ENCODE peak calls at places on chromosome X, in eight cellular contexts. D, U, X, Z, J, P, I and Q are unnamed samples. For H3K36me3, the result is how much of the 10 kb centered on the place peaks cover.

GRCh38 chrX:135498236-135498635 is 22.2 kb upstream of the INTS6L start:
- DNase-seq in D (no peak), U (no peak), X (no peak), Z (no peak), J (no peak), P (no peak), I (no peak), Q (no peak)

GRCh38 chrX:154819771-154820341 is 14.6 kb upstream of the MPP1 start:
- DNase-seq in D (no peak), U (no peak), X (no peak), Z (no peak), J (no peak), P (no peak), I (peak), Q (no peak)

GRCh38 chrX:73683236-73683859 is 120.4 kb downstream of the CHIC1 start:
- DNase-seq in D (peak), U (no peak), X (no peak), Z (no peak), J (no peak), P (no peak), I (no peak), Q (no peak)

GRCh38 chrX:97045470-97045869 is 161.8 kb downstream of the RPA4 start:
- DNase-seq in D (no peak), U (no peak), X (no peak), Z (no peak), J (no peak), P (no peak), I (no peak), Q (no peak)

GRCh38 chrX:47283015-47283771 is 50.4 kb downstream of the USP11 start:
- DNase-seq in D (no peak), U (no peak), X (peak), Z (no peak), J (no peak), P (peak), I (no peak), Q (no peak)

GRCh38 chrX:33817266-33817665 is 314.8 kb downstream of the FAM47A start:
- DNase-seq in D (no peak), U (no peak), X (no peak), Z (no peak), J (no peak), P (no peak), I (no peak), Q (no peak)

GRCh38 chrX:11386001-11386523 is 92.8 kb downstream of the AMELX start:
- DNase-seq in D (peak), U (no peak), X (peak), Z (no peak), J (no peak), P (no peak), I (no peak), Q (no peak)

GRCh38 chrX:154021131-154021611 is 1.5 kb upstream of the IRAK1 start:
- DNase-seq in D (no peak), U (peak), X (no peak), Z (no peak), J (no peak), P (no peak), I (no peak), Q (peak)

GRCh38 chrX:13876652-13877051 is 59.8 kb upstream of the GPM6B start:
- DNase-seq in D (peak), U (no peak), X (no peak), Z (no peak), J (no peak), P (no peak), I (no peak), Q (peak)

GRCh38 chrX:118345045-118345400 is 883 bp upstream of the WDR44 start:
- DNase-seq in D (no peak), U (no peak), X (no peak), Z (no peak), J (no peak), P (no peak), I (no peak), Q (no peak)

GRCh38 chrX:150282953-150283352 is 80.2 kb upstream of the MAMLD1 start:
- DNase-seq in D (no peak), U (no peak), X (no peak), Z (no peak), J (no peak), P (no peak), I (no peak), Q (no peak)

GRCh38 chrX:110146521-110146920 is 143.6 kb downstream of the TMEM164 start:
- DNase-seq in D (peak), U (peak), X (peak), Z (no peak), J (peak), P (no peak), I (peak), Q (no peak)

GRCh38 chrX:8632949-8633348 is 99.0 kb downstream of the ANOS1 start:
- DNase-seq in D (no peak), U (no peak), X (no peak), Z (no peak), J (no peak), P (no peak), I (no peak), Q (no peak)

GRCh38 chrX:111492085-111492484 is 19.4 kb upstream of the SERTM2 start:
- DNase-seq in D (no peak), U (no peak), X (no peak), Z (no peak), J (no peak), P (no peak), I (no peak), Q (no peak)

GRCh38 chrX:155048997-155049619 is 21.8 kb downstream of the CMC4 start:
- DNase-seq in D (peak), U (peak), X (peak), Z (no peak), J (peak), P (peak), I (no peak), Q (no peak)

GRCh38 chrX:47475476-47475875 is 7.5 kb downstream of the ZNF41 start:
- DNase-seq in D (no peak), U (no peak), X (no peak), Z (no peak), J (no peak), P (no peak), I (no peak), Q (no peak)

GRCh38 chrX:46198858-46199257 is 346.4 kb downstream of the ZNF674 start:
- DNase-seq in D (peak), U (no peak), X (no peak), Z (no peak), J (no peak), P (no peak), I (no peak), Q (no peak)

GRCh38 chrX:40085714-40086113 is 12.0 kb downstream of the BCOR start:
- DNase-seq in D (no peak), U (peak), X (peak), Z (no peak), J (no peak), P (no peak), I (no peak), Q (no peak)

GRCh38 chrX:94053575-94053974 is 379.6 kb downstream of the FAM133A start:
- DNase-seq in D (peak), U (no peak), X (no peak), Z (no peak), J (no peak), P (no peak), I (no peak), Q (no peak)

GRCh38 chrX:136767104-136767941 is 13.4 kb downstream of the ARHGEF6 start:
- DNase-seq in D (peak), U (peak), X (peak), Z (peak), J (peak), P (peak), I (peak), Q (no peak)

GRCh38 chrX:78123190-78123589 is 16.3 kb downstream of the TAF9B start:
- DNase-seq in D (peak), U (no peak), X (no peak), Z (no peak), J (no peak), P (no peak), I (no peak), Q (peak)

GRCh38 chrX:121579016-121579760 is 531.8 kb downstream of the GLUD2 start:
- DNase-seq in D (peak), U (no peak), X (peak), Z (no peak), J (no peak), P (no peak), I (no peak), Q (no peak)

GRCh38 chrX:22056235-22056634 is 24.1 kb downstream of the PHEX start:
- DNase-seq in D (no peak), U (no peak), X (no peak), Z (no peak), J (no peak), P (no peak), I (no peak), Q (no peak)

GRCh38 chrX:21412029-21412428 is 37.8 kb downstream of the CNKSR2 start:
- DNase-seq in D (peak), U (no peak), X (peak), Z (no peak), J (no peak), P (no peak), I (no peak), Q (no peak)

GRCh38 chrX:38458071-38458470 is 103.3 kb upstream of the TSPAN7 start:
- DNase-seq in D (no peak), U (no peak), X (no peak), Z (no peak), J (no peak), P (no peak), I (no peak), Q (no peak)

GRCh38 chrX:110219920-110220319 is 98.0 kb downstream of the AMMECR1 start:
- DNase-seq in D (peak), U (no peak), X (no peak), Z (no peak), J (no peak), P (no peak), I (no peak), Q (no peak)

GRCh38 chrX:7223271-7223670 is 75.3 kb upstream of the PUDP start:
- DNase-seq in D (no peak), U (no peak), X (no peak), Z (no peak), J (no peak), P (no peak), I (no peak), Q (no peak)

GRCh38 chrX:75291611-75292010 is 17.7 kb downstream of the UPRT start:
- DNase-seq in D (no peak), U (no peak), X (no peak), Z (no peak), J (no peak), P (no peak), I (no peak), Q (no peak)

GRCh38 chrX:100874240-100874798 is at the start of gene NOX1:
- DNase-seq in D (no peak), U (no peak), X (no peak), Z (no peak), J (no peak), P (no peak), I (no peak), Q (no peak)

GRCh38 chrX:70755850-70756249 is 152.7 kb downstream of the TEX11 start:
- DNase-seq in D (no peak), U (peak), X (no peak), Z (no peak), J (no peak), P (no peak), I (no peak), Q (no peak)

GRCh38 chrX:78168065-78168464 is 28.6 kb upstream of the TAF9B start:
- DNase-seq in D (peak), U (no peak), X (no peak), Z (no peak), J (no peak), P (no peak), I (no peak), Q (no peak)

GRCh38 chrX:119755981-119756533 is 2.3 kb upstream of the SOWAHD start:
- DNase-seq in D (no peak), U (no peak), X (no peak), Z (no peak), J (no peak), P (no peak), I (peak), Q (no peak)

GRCh38 chrX:7191681-7192110 is 43.7 kb upstream of the PUDP start:
- DNase-seq in D (peak), U (peak), X (no peak), Z (no peak), J (no peak), P (no peak), I (no peak), Q (no peak)

GRCh38 chrX:119784747-119785446 is 6.5 kb downstream of the RPL39 start:
- DNase-seq in D (peak), U (peak), X (peak), Z (no peak), J (no peak), P (no peak), I (peak), Q (no peak)

GRCh38 chrX:100070334-100070849 is 339.7 kb downstream of the PCDH19 start:
- DNase-seq in D (no peak), U (peak), X (no peak), Z (no peak), J (no peak), P (no peak), I (no peak), Q (no peak)

GRCh38 chrX:67612231-67612630 is 68.4 kb downstream of the AR start:
- DNase-seq in D (no peak), U (no peak), X (no peak), Z (no peak), J (no peak), P (no peak), I (no peak), Q (no peak)

DNA sequence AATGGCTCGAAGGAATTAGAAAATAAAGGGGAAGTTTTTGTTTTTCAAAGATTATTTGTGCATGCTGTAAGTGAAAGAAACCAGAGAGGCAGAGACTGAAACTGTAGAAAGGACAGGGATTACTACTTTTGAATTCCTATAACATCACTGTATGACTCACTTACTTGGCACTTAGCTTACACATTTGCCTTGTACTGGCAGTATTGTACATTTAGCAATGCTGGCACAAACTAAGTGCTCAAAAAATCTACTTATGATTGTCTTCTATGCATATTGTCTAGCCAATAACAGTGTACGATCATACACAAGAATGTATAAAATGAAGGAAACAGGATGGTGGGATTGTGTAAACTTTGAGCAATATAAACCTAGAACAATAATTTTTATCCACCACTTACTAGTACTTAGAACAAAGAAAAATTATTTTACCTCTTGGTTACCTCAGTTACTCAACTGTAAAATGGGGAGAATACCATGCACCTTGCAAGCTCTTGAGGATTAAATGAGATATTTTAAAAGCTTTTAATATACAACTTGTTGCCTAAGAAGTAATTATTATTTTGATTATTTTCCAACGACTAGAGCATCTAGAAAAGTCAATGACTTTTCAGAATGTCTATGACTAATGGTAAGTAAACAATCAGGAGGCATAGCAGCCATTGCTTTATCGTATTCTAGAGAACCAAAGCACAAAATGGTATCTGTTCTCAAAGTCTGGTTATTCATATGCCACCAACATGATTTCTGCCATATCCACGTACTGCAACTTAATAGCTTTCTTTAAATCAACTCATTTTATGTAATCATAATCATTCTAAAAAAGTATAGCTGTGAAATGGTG is 4.7 kb downstream of the FAM120C start:
- DNase-seq in D (peak), U (no peak), X (no peak), Z (no peak), J (no peak), P (no peak), I (no peak), Q (peak)
- H3K4me3 ChIP-seq in D (peak), U (no peak), X (no peak), Z (no peak), J (no peak), P (no peak), I (no peak), Q (no peak)

DNA sequence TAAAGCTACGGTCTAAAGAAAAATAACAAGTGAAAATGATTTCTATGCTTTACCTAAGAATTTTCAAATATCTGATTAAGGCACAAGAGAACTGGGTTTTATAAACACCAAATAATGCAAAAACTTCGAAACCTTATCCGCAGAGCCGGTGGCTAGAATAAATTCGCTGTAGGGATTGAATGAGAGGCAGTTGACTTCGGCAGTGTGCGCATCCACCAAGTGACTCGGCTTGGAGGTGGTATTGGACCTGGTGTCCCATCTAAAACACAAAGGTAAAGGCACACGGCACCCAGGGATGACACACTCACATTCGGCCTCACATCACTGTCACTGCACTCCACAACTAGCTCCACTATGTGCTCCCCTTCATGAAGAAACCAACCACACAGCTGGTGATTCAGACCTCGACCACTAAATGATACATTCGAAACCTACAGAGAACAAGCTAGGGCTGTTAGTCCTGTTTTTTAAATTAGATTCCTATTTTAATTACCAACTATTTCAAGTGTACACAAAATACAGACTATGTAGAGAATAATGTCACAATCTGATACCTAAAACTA is 17.5 kb downstream of the RBBP7 start:
- DNase-seq in D (no peak), U (no peak), X (no peak), Z (no peak), J (no peak), P (no peak), I (no peak), Q (no peak)
- H3K36me3 ChIP-seq in D (half or more), U (half or more), X (under half), Z (under half), J (under half), P (under half), I (under half), Q (under half)

GRCh38 chrX:25191403-25191802 is 175.6 kb upstream of the ARX start:
- DNase-seq in D (peak), U (peak), X (no peak), Z (no peak), J (no peak), P (no peak), I (no peak), Q (no peak)
- TF ChIP-seq CTCF in D (peak), U (peak), X (no peak), Z (no peak), J (no peak), P (no peak), I (no peak), Q (no peak)

DNA sequence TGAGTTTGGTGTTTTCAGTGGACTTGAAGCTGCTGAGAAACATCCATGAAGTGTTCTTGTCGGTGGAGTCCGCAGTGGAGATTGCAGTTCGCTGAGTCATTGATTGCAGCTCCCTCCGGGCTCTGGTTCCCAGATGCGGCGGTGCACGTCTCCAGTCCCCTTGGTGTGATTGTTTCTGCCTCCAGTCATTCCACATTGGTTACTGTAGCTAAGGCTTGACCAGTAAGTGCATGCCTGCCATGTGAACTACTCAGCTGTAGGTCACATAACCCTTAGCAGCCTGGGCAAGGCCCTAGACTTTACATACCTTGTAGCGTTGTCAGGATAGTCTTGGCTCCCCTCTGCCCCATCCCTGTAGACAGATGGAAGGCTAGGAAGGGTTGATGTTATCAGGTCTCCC is 53.8 kb upstream of the CLCN4 start:
- DNase-seq in D (no peak), U (no peak), X (no peak), Z (no peak), J (no peak), P (no peak), I (no peak), Q (peak)
- H3K4me3 ChIP-seq in D (no peak), U (no peak), X (no peak), Z (no peak), J (no peak), P (no peak), I (no peak), Q (no peak)